ENCODE peak calls at places on chromosomes 2 and 18, in six cellular contexts. J is nephron progenitor cell, E is ascending aorta, S is AML-193, W is glomerular endothelial cell, T is cardiac muscle cell. B is an unnamed sample.

GRCh38 chr2:60581461-60582282 is 28.2 kb upstream of the BCL11A start:
- DNase-seq in J (peak; percentile 90), E (peak; percentile 71), S (peak; percentile 14), W (no peak), T (peak; percentile 61), B (peak; percentile 3)

GRCh38 chr2:191171291-191171690 is 20.5 kb upstream of the STAT4 start:
- DNase-seq in J (no peak), E (no peak), S (no peak), W (no peak), T (no peak), B (no peak)

GRCh38 chr18:68735498-68736343 is 20.8 kb upstream of the TMX3 start:
- DNase-seq in J (no peak), E (no peak), S (peak; percentile 68), W (no peak), T (peak; percentile 84), B (no peak)

GRCh38 chr18:76410660-76411417 is 84.2 kb downstream of the ZNF516 start:
- DNase-seq in J (no peak), E (no peak), S (peak; percentile 68), W (no peak), T (no peak), B (no peak)

GRCh38 chr2:197433770-197434438 is 924 bp downstream of the SF3B1 start:
- DNase-seq in J (no peak), E (no peak), S (no peak), W (no peak), T (no peak), B (no peak)

GRCh38 chr2:180962727-180963312 is 17.6 kb upstream of the UBE2E3 start:
- DNase-seq in J (no peak), E (no peak), S (no peak), W (no peak), T (no peak), B (no peak)

GRCh38 chr2:196336715-196337617 is 165.6 kb upstream of the STK17B start:
- DNase-seq in J (peak; percentile 11), E (no peak), S (peak; percentile 35), W (no peak), T (peak; percentile 68), B (no peak)

GRCh38 chr2:68558576-68558975 is 84.8 kb upstream of the PROKR1 start:
- DNase-seq in J (no peak), E (no peak), S (no peak), W (no peak), T (no peak), B (no peak)

GRCh38 chr2:5188636-5189035 is 503.5 kb upstream of the SOX11 start:
- DNase-seq in J (no peak), E (no peak), S (no peak), W (no peak), T (no peak), B (no peak)

GRCh38 chr2:76953733-76954347 is 568.3 kb downstream of the LRRTM4 start:
- DNase-seq in J (peak; percentile 49), E (no peak), S (peak; percentile 48), W (peak; percentile 62), T (peak; percentile 49), B (no peak)

GRCh38 chr2:118250463-118250862 is 162.2 kb downstream of the INSIG2 start:
- DNase-seq in J (no peak), E (no peak), S (no peak), W (no peak), T (no peak), B (no peak)

GRCh38 chr2:23772684-23773083 is 154.2 kb downstream of the ATAD2B start:
- DNase-seq in J (no peak), E (no peak), S (no peak), W (no peak), T (no peak), B (no peak)

GRCh38 chr2:207290833-207291232 is 125.1 kb upstream of the KLF7 start:
- DNase-seq in J (no peak), E (no peak), S (no peak), W (no peak), T (no peak), B (no peak)

B was measured in pulmonary artery endothelial cell.